ENCODE peak calls at places on chromosomes 16 and 17, in seven cellular contexts. One of them, this sample, is unnamed.

GRCh38 chr16:30924797-30925645 is 1.6 kb downstream of the FBXL19 start:
- DNase-seq in AG04450: no peak
- DNase-seq in fibroblast of pulmonary artery: no peak
- DNase-seq in CD8-positive, alpha-beta memory T cell: no peak
- DNase-seq in GM10248: no peak
- DNase-seq in iPS-NIHi11: no peak
- DNase-seq in kidney tubule cell: no peak
- DNase-seq in this sample: no peak

GRCh38 chr17:6549384-6550036 is 6.8 kb downstream of the PITPNM3 start:
- DNase-seq in CD8-positive, alpha-beta memory T cell: no peak
- DNase-seq in AG04450: no peak
- DNase-seq in fibroblast of pulmonary artery: no peak
- DNase-seq in iPS-NIHi11: no peak
- DNase-seq in kidney tubule cell: no peak
- DNase-seq in GM10248: no peak
- DNase-seq in this sample: no peak

GRCh38 chr17:32265192-32265895 is at the start of gene RHBDL3:
- DNase-seq in CD8-positive, alpha-beta memory T cell: peak
- DNase-seq in fibroblast of pulmonary artery: no peak
- DNase-seq in kidney tubule cell: no peak
- DNase-seq in iPS-NIHi11: peak
- DNase-seq in AG04450: no peak
- DNase-seq in GM10248: no peak
- DNase-seq in this sample: no peak

GRCh38 chr16:57906385-57907316 is 64.3 kb downstream of the CNGB1 start:
- DNase-seq in iPS-NIHi11: peak
- DNase-seq in CD8-positive, alpha-beta memory T cell: peak
- DNase-seq in fibroblast of pulmonary artery: peak
- DNase-seq in GM10248: no peak
- DNase-seq in AG04450: no peak
- DNase-seq in kidney tubule cell: no peak
- DNase-seq in this sample: no peak

GRCh38 chr16:8924214-8924613 is 39.5 kb downstream of the USP7 start:
- DNase-seq in kidney tubule cell: no peak
- DNase-seq in AG04450: no peak
- DNase-seq in GM10248: peak
- DNase-seq in CD8-positive, alpha-beta memory T cell: no peak
- DNase-seq in iPS-NIHi11: no peak
- DNase-seq in fibroblast of pulmonary artery: no peak
- DNase-seq in this sample: no peak

GRCh38 chr17:72592242-72592966 is 471.6 kb downstream of the SOX9 start:
- DNase-seq in CD8-positive, alpha-beta memory T cell: no peak
- DNase-seq in iPS-NIHi11: peak
- DNase-seq in AG04450: peak
- DNase-seq in kidney tubule cell: peak
- DNase-seq in GM10248: peak
- DNase-seq in fibroblast of pulmonary artery: peak
- DNase-seq in this sample: no peak

GRCh38 chr17:32747856-32748255 is 129.1 kb downstream of the MYO1D start:
- DNase-seq in AG04450: no peak
- DNase-seq in fibroblast of pulmonary artery: no peak
- DNase-seq in kidney tubule cell: no peak
- DNase-seq in CD8-positive, alpha-beta memory T cell: no peak
- DNase-seq in iPS-NIHi11: no peak
- DNase-seq in GM10248: no peak
- DNase-seq in this sample: no peak

GRCh38 chr16:55283776-55284717 is 40.0 kb upstream of the IRX6 start:
- DNase-seq in iPS-NIHi11: no peak
- DNase-seq in GM10248: no peak
- DNase-seq in CD8-positive, alpha-beta memory T cell: no peak
- DNase-seq in AG04450: no peak
- DNase-seq in kidney tubule cell: peak
- DNase-seq in fibroblast of pulmonary artery: no peak
- DNase-seq in this sample: no peak

GRCh38 chr16:71515026-71515425 is 11.2 kb upstream of the CHST4 start:
- DNase-seq in CD8-positive, alpha-beta memory T cell: no peak
- DNase-seq in kidney tubule cell: peak
- DNase-seq in iPS-NIHi11: peak
- DNase-seq in fibroblast of pulmonary artery: no peak
- DNase-seq in GM10248: no peak
- DNase-seq in AG04450: no peak
- DNase-seq in this sample: no peak

GRCh38 chr17:43620147-43620944 is 41.4 kb downstream of the MEOX1 start:
- DNase-seq in AG04450: no peak
- DNase-seq in iPS-NIHi11: no peak
- DNase-seq in fibroblast of pulmonary artery: no peak
- DNase-seq in kidney tubule cell: no peak
- DNase-seq in GM10248: no peak
- DNase-seq in CD8-positive, alpha-beta memory T cell: no peak
- DNase-seq in this sample: no peak

GRCh38 chr17:73103661-73104335 is 11.3 kb upstream of the SLC39A11 start:
- DNase-seq in GM10248: no peak
- DNase-seq in iPS-NIHi11: no peak
- DNase-seq in fibroblast of pulmonary artery: peak
- DNase-seq in kidney tubule cell: peak
- DNase-seq in AG04450: no peak
- DNase-seq in CD8-positive, alpha-beta memory T cell: no peak
- DNase-seq in this sample: no peak

GRCh38 chr16:75617121-75617520 is 6.0 kb downstream of the ADAT1 start:
- DNase-seq in CD8-positive, alpha-beta memory T cell: no peak
- DNase-seq in AG04450: no peak
- DNase-seq in GM10248: no peak
- DNase-seq in kidney tubule cell: no peak
- DNase-seq in iPS-NIHi11: no peak
- DNase-seq in fibroblast of pulmonary artery: no peak
- DNase-seq in this sample: no peak

GRCh38 chr16:67661101-67661661 is 421 bp downstream of the PARD6A start:
- DNase-seq in iPS-NIHi11: peak
- DNase-seq in fibroblast of pulmonary artery: peak
- DNase-seq in GM10248: no peak
- DNase-seq in CD8-positive, alpha-beta memory T cell: no peak
- DNase-seq in kidney tubule cell: peak
- DNase-seq in AG04450: no peak
- DNase-seq in this sample: no peak

GRCh38 chr16:15526097-15526496 is 91.7 kb downstream of the BMERB1 start:
- DNase-seq in kidney tubule cell: no peak
- DNase-seq in CD8-positive, alpha-beta memory T cell: no peak
- DNase-seq in fibroblast of pulmonary artery: no peak
- DNase-seq in AG04450: no peak
- DNase-seq in GM10248: no peak
- DNase-seq in iPS-NIHi11: no peak
- DNase-seq in this sample: no peak

GRCh38 chr17:73820686-73821448 is 176.6 kb upstream of the SDK2 start:
- DNase-seq in CD8-positive, alpha-beta memory T cell: no peak
- DNase-seq in kidney tubule cell: no peak
- DNase-seq in AG04450: no peak
- DNase-seq in fibroblast of pulmonary artery: no peak
- DNase-seq in iPS-NIHi11: peak
- DNase-seq in GM10248: no peak
- DNase-seq in this sample: no peak

GRCh38 chr17:75238684-75239191 is 22.7 kb downstream of the GGA3 start:
- DNase-seq in AG04450: peak
- DNase-seq in GM10248: peak
- DNase-seq in CD8-positive, alpha-beta memory T cell: peak
- DNase-seq in fibroblast of pulmonary artery: peak
- DNase-seq in iPS-NIHi11: peak
- DNase-seq in kidney tubule cell: peak
- DNase-seq in this sample: no peak

GRCh38 chr17:4541041-4541327 is 14.2 kb downstream of the MYBBP1A start:
- DNase-seq in AG04450: no peak
- DNase-seq in iPS-NIHi11: no peak
- DNase-seq in kidney tubule cell: no peak
- DNase-seq in CD8-positive, alpha-beta memory T cell: no peak
- DNase-seq in GM10248: no peak
- DNase-seq in fibroblast of pulmonary artery: no peak
- DNase-seq in this sample: no peak

GRCh38 chr16:78249832-78250231 is 150.4 kb downstream of the WWOX start:
- DNase-seq in iPS-NIHi11: no peak
- DNase-seq in GM10248: no peak
- DNase-seq in kidney tubule cell: peak
- DNase-seq in fibroblast of pulmonary artery: no peak
- DNase-seq in AG04450: no peak
- DNase-seq in CD8-positive, alpha-beta memory T cell: no peak
- DNase-seq in this sample: no peak